ENCODE peak calls at places on chromosomes 16 and 17, in six cellular contexts. One of them, this sample, is unnamed.

GRCh38 chr17:792277-792676 is 10.1 kb downstream of the MRM3 start:
- DNase-seq in GM20000: no peak
- DNase-seq in sigmoid colon: peak
- DNase-seq in M059J: peak
- DNase-seq in fibroblast of the aortic adventitia: no peak
- DNase-seq in stimulated activated CD8-positive, alpha-beta memory T cell treated with anti-CD3 and anti-CD28 coated beads, Interleukin-7, amount 100 ng/mL, for 1 hour: no peak
- DNase-seq in this sample: no peak

GRCh38 chr16:65532218-65532617 is 410.4 kb upstream of the CDH11 start:
- DNase-seq in fibroblast of the aortic adventitia: no peak
- DNase-seq in stimulated activated CD8-positive, alpha-beta memory T cell treated with anti-CD3 and anti-CD28 coated beads, Interleukin-7, amount 100 ng/mL, for 1 hour: no peak
- DNase-seq in sigmoid colon: no peak
- DNase-seq in GM20000: no peak
- DNase-seq in M059J: peak
- DNase-seq in this sample: peak

GRCh38 chr17:59406808-59407381 is 75.4 kb downstream of the YPEL2 start:
- DNase-seq in stimulated activated CD8-positive, alpha-beta memory T cell treated with anti-CD3 and anti-CD28 coated beads, Interleukin-7, amount 100 ng/mL, for 1 hour: no peak
- DNase-seq in sigmoid colon: no peak
- DNase-seq in M059J: peak
- DNase-seq in fibroblast of the aortic adventitia: peak
- DNase-seq in GM20000: no peak
- DNase-seq in this sample: peak

GRCh38 chr16:82344157-82344556 is 174.1 kb upstream of the MPHOSPH6 start:
- DNase-seq in fibroblast of the aortic adventitia: no peak
- DNase-seq in sigmoid colon: no peak
- DNase-seq in stimulated activated CD8-positive, alpha-beta memory T cell treated with anti-CD3 and anti-CD28 coated beads, Interleukin-7, amount 100 ng/mL, for 1 hour: no peak
- DNase-seq in M059J: no peak
- DNase-seq in GM20000: peak
- DNase-seq in this sample: no peak

GRCh38 chr17:73955616-73956015 is 247.9 kb upstream of the RPL38 start:
- DNase-seq in stimulated activated CD8-positive, alpha-beta memory T cell treated with anti-CD3 and anti-CD28 coated beads, Interleukin-7, amount 100 ng/mL, for 1 hour: no peak
- DNase-seq in fibroblast of the aortic adventitia: no peak
- DNase-seq in M059J: no peak
- DNase-seq in sigmoid colon: no peak
- DNase-seq in GM20000: no peak
- DNase-seq in this sample: no peak

GRCh38 chr17:80221401-80221800 is 1.2 kb downstream of the SLC26A11 start:
- DNase-seq in sigmoid colon: no peak
- DNase-seq in M059J: no peak
- DNase-seq in GM20000: no peak
- DNase-seq in stimulated activated CD8-positive, alpha-beta memory T cell treated with anti-CD3 and anti-CD28 coated beads, Interleukin-7, amount 100 ng/mL, for 1 hour: no peak
- DNase-seq in fibroblast of the aortic adventitia: no peak
- DNase-seq in this sample: no peak

GRCh38 chr17:21842332-21843317 is 150.3 kb downstream of the KCNJ18 start:
- DNase-seq in stimulated activated CD8-positive, alpha-beta memory T cell treated with anti-CD3 and anti-CD28 coated beads, Interleukin-7, amount 100 ng/mL, for 1 hour: no peak
- DNase-seq in fibroblast of the aortic adventitia: no peak
- DNase-seq in M059J: no peak
- DNase-seq in sigmoid colon: no peak
- DNase-seq in GM20000: no peak
- DNase-seq in this sample: no peak

GRCh38 chr16:30515275-30515674 is 11.1 kb downstream of the ZNF768 start:
- DNase-seq in GM20000: no peak
- DNase-seq in stimulated activated CD8-positive, alpha-beta memory T cell treated with anti-CD3 and anti-CD28 coated beads, Interleukin-7, amount 100 ng/mL, for 1 hour: no peak
- DNase-seq in sigmoid colon: no peak
- DNase-seq in M059J: no peak
- DNase-seq in fibroblast of the aortic adventitia: no peak
- DNase-seq in this sample: no peak

GRCh38 chr17:82319619-82320062 is 2.2 kb upstream of the CD7 start:
- DNase-seq in fibroblast of the aortic adventitia: no peak
- DNase-seq in M059J: no peak
- DNase-seq in sigmoid colon: no peak
- DNase-seq in stimulated activated CD8-positive, alpha-beta memory T cell treated with anti-CD3 and anti-CD28 coated beads, Interleukin-7, amount 100 ng/mL, for 1 hour: no peak
- DNase-seq in GM20000: no peak
- DNase-seq in this sample: no peak

GRCh38 chr17:50931003-50931878 is 65.1 kb upstream of the TOB1 start:
- DNase-seq in GM20000: peak
- DNase-seq in sigmoid colon: peak
- DNase-seq in stimulated activated CD8-positive, alpha-beta memory T cell treated with anti-CD3 and anti-CD28 coated beads, Interleukin-7, amount 100 ng/mL, for 1 hour: no peak
- DNase-seq in M059J: peak
- DNase-seq in fibroblast of the aortic adventitia: peak
- DNase-seq in this sample: peak

GRCh38 chr16:12434567-12434966 is 369.1 kb downstream of the CPPED1 start:
- DNase-seq in M059J: no peak
- DNase-seq in GM20000: peak
- DNase-seq in sigmoid colon: no peak
- DNase-seq in fibroblast of the aortic adventitia: no peak
- DNase-seq in stimulated activated CD8-positive, alpha-beta memory T cell treated with anti-CD3 and anti-CD28 coated beads, Interleukin-7, amount 100 ng/mL, for 1 hour: no peak
- DNase-seq in this sample: no peak

GRCh38 chr16:23597003-23597756 is 1.1 kb upstream of the NDUFAB1 start:
- DNase-seq in sigmoid colon: peak
- DNase-seq in GM20000: peak
- DNase-seq in M059J: peak
- DNase-seq in fibroblast of the aortic adventitia: no peak
- DNase-seq in stimulated activated CD8-positive, alpha-beta memory T cell treated with anti-CD3 and anti-CD28 coated beads, Interleukin-7, amount 100 ng/mL, for 1 hour: no peak
- DNase-seq in this sample: peak

GRCh38 chr17:80517641-80518040 is 27.0 kb upstream of the RPTOR start:
- DNase-seq in sigmoid colon: no peak
- DNase-seq in M059J: no peak
- DNase-seq in stimulated activated CD8-positive, alpha-beta memory T cell treated with anti-CD3 and anti-CD28 coated beads, Interleukin-7, amount 100 ng/mL, for 1 hour: no peak
- DNase-seq in GM20000: no peak
- DNase-seq in fibroblast of the aortic adventitia: no peak
- DNase-seq in this sample: no peak

GRCh38 chr16:12386076-12386641 is 409.6 kb downstream of the SNX29 start:
- DNase-seq in GM20000: no peak
- DNase-seq in fibroblast of the aortic adventitia: no peak
- DNase-seq in M059J: no peak
- DNase-seq in stimulated activated CD8-positive, alpha-beta memory T cell treated with anti-CD3 and anti-CD28 coated beads, Interleukin-7, amount 100 ng/mL, for 1 hour: no peak
- DNase-seq in sigmoid colon: no peak
- DNase-seq in this sample: no peak

GRCh38 chr16:26335236-26335809 is 643.6 kb downstream of the HS3ST4 start:
- DNase-seq in fibroblast of the aortic adventitia: no peak
- DNase-seq in sigmoid colon: no peak
- DNase-seq in M059J: no peak
- DNase-seq in GM20000: no peak
- DNase-seq in stimulated activated CD8-positive, alpha-beta memory T cell treated with anti-CD3 and anti-CD28 coated beads, Interleukin-7, amount 100 ng/mL, for 1 hour: no peak
- DNase-seq in this sample: no peak

GRCh38 chr17:81935709-81936084 is 1.4 kb downstream of the PYCR1 start:
- DNase-seq in sigmoid colon: no peak
- DNase-seq in fibroblast of the aortic adventitia: no peak
- DNase-seq in GM20000: no peak
- DNase-seq in M059J: no peak
- DNase-seq in stimulated activated CD8-positive, alpha-beta memory T cell treated with anti-CD3 and anti-CD28 coated beads, Interleukin-7, amount 100 ng/mL, for 1 hour: no peak
- DNase-seq in this sample: no peak

GRCh38 chr16:17002557-17002956 is 468.2 kb downstream of the XYLT1 start:
- DNase-seq in M059J: no peak
- DNase-seq in GM20000: no peak
- DNase-seq in stimulated activated CD8-positive, alpha-beta memory T cell treated with anti-CD3 and anti-CD28 coated beads, Interleukin-7, amount 100 ng/mL, for 1 hour: no peak
- DNase-seq in fibroblast of the aortic adventitia: no peak
- DNase-seq in sigmoid colon: no peak
- DNase-seq in this sample: no peak

GRCh38 chr17:58312021-58312630 is 16.5 kb downstream of the TSPOAP1 start:
- DNase-seq in GM20000: no peak
- DNase-seq in sigmoid colon: peak
- DNase-seq in stimulated activated CD8-positive, alpha-beta memory T cell treated with anti-CD3 and anti-CD28 coated beads, Interleukin-7, amount 100 ng/mL, for 1 hour: no peak
- DNase-seq in M059J: no peak
- DNase-seq in fibroblast of the aortic adventitia: no peak
- DNase-seq in this sample: no peak

GRCh38 chr17:80456465-80457235 is 19.8 kb downstream of the NPTX1 start:
- DNase-seq in sigmoid colon: peak
- DNase-seq in M059J: no peak
- DNase-seq in fibroblast of the aortic adventitia: peak
- DNase-seq in stimulated activated CD8-positive, alpha-beta memory T cell treated with anti-CD3 and anti-CD28 coated beads, Interleukin-7, amount 100 ng/mL, for 1 hour: no peak
- DNase-seq in GM20000: no peak
- DNase-seq in this sample: no peak

GRCh38 chr16:51637744-51638100 is 486.7 kb upstream of the SALL1 start:
- DNase-seq in fibroblast of the aortic adventitia: peak
- DNase-seq in stimulated activated CD8-positive, alpha-beta memory T cell treated with anti-CD3 and anti-CD28 coated beads, Interleukin-7, amount 100 ng/mL, for 1 hour: no peak
- DNase-seq in GM20000: no peak
- DNase-seq in M059J: peak
- DNase-seq in sigmoid colon: no peak
- DNase-seq in this sample: peak

GRCh38 chr16:85056211-85056748 is 28.7 kb downstream of the KIAA0513 start:
- DNase-seq in GM20000: no peak
- DNase-seq in stimulated activated CD8-positive, alpha-beta memory T cell treated with anti-CD3 and anti-CD28 coated beads, Interleukin-7, amount 100 ng/mL, for 1 hour: no peak
- DNase-seq in fibroblast of the aortic adventitia: peak
- DNase-seq in M059J: peak
- DNase-seq in sigmoid colon: no peak
- DNase-seq in this sample: no peak

GRCh38 chr17:49676276-49676868 is 1.5 kb downstream of the SPOP start:
- DNase-seq in GM20000: peak
- DNase-seq in stimulated activated CD8-positive, alpha-beta memory T cell treated with anti-CD3 and anti-CD28 coated beads, Interleukin-7, amount 100 ng/mL, for 1 hour: no peak
- DNase-seq in M059J: peak
- DNase-seq in fibroblast of the aortic adventitia: peak
- DNase-seq in sigmoid colon: no peak
- DNase-seq in this sample: peak

GRCh38 chr16:74667215-74667765 is 613 bp upstream of the RFWD3 start:
- DNase-seq in sigmoid colon: peak
- DNase-seq in fibroblast of the aortic adventitia: peak
- DNase-seq in stimulated activated CD8-positive, alpha-beta memory T cell treated with anti-CD3 and anti-CD28 coated beads, Interleukin-7, amount 100 ng/mL, for 1 hour: peak
- DNase-seq in M059J: peak
- DNase-seq in GM20000: peak
- DNase-seq in this sample: peak

GRCh38 chr16:79247386-79247785 is 353.2 kb downstream of the MAF start:
- DNase-seq in fibroblast of the aortic adventitia: no peak
- DNase-seq in stimulated activated CD8-positive, alpha-beta memory T cell treated with anti-CD3 and anti-CD28 coated beads, Interleukin-7, amount 100 ng/mL, for 1 hour: no peak
- DNase-seq in M059J: no peak
- DNase-seq in GM20000: no peak
- DNase-seq in sigmoid colon: no peak
- DNase-seq in this sample: no peak

GRCh38 chr17:43169561-43170139 is 1.4 kb upstream of the NBR1 start:
- DNase-seq in stimulated activated CD8-positive, alpha-beta memory T cell treated with anti-CD3 and anti-CD28 coated beads, Interleukin-7, amount 100 ng/mL, for 1 hour: no peak
- DNase-seq in GM20000: peak
- DNase-seq in sigmoid colon: peak
- DNase-seq in M059J: peak
- DNase-seq in fibroblast of the aortic adventitia: peak
- DNase-seq in this sample: peak

GRCh38 chr17:6894206-6894528 is 62.6 kb upstream of the TEKT1 start:
- DNase-seq in sigmoid colon: no peak
- DNase-seq in fibroblast of the aortic adventitia: peak
- DNase-seq in stimulated activated CD8-positive, alpha-beta memory T cell treated with anti-CD3 and anti-CD28 coated beads, Interleukin-7, amount 100 ng/mL, for 1 hour: no peak
- DNase-seq in GM20000: no peak
- DNase-seq in M059J: no peak
- DNase-seq in this sample: no peak

GRCh38 chr17:47719411-47720152 is 13.5 kb upstream of the TBX21 start:
- DNase-seq in stimulated activated CD8-positive, alpha-beta memory T cell treated with anti-CD3 and anti-CD28 coated beads, Interleukin-7, amount 100 ng/mL, for 1 hour: no peak
- DNase-seq in GM20000: no peak
- DNase-seq in M059J: peak
- DNase-seq in sigmoid colon: no peak
- DNase-seq in fibroblast of the aortic adventitia: peak
- DNase-seq in this sample: peak

GRCh38 chr16:3020604-3021448 is 658 bp downstream of the TNFRSF12A start:
- DNase-seq in M059J: peak
- DNase-seq in sigmoid colon: peak
- DNase-seq in fibroblast of the aortic adventitia: peak
- DNase-seq in GM20000: no peak
- DNase-seq in stimulated activated CD8-positive, alpha-beta memory T cell treated with anti-CD3 and anti-CD28 coated beads, Interleukin-7, amount 100 ng/mL, for 1 hour: peak
- DNase-seq in this sample: peak

GRCh38 chr16:60001523-60001922 is 1267.4 kb upstream of the GOT2 start:
- DNase-seq in GM20000: no peak
- DNase-seq in sigmoid colon: no peak
- DNase-seq in stimulated activated CD8-positive, alpha-beta memory T cell treated with anti-CD3 and anti-CD28 coated beads, Interleukin-7, amount 100 ng/mL, for 1 hour: no peak
- DNase-seq in M059J: no peak
- DNase-seq in fibroblast of the aortic adventitia: no peak
- DNase-seq in this sample: no peak

GRCh38 chr17:82967268-82968032 is 112.0 kb upstream of the METRNL start:
- DNase-seq in fibroblast of the aortic adventitia: no peak
- DNase-seq in GM20000: no peak
- DNase-seq in M059J: no peak
- DNase-seq in stimulated activated CD8-positive, alpha-beta memory T cell treated with anti-CD3 and anti-CD28 coated beads, Interleukin-7, amount 100 ng/mL, for 1 hour: no peak
- DNase-seq in sigmoid colon: no peak
- DNase-seq in this sample: no peak

GRCh38 chr17:50212121-50212843 is 10.9 kb upstream of the COL1A1 start:
- DNase-seq in fibroblast of the aortic adventitia: peak
- DNase-seq in stimulated activated CD8-positive, alpha-beta memory T cell treated with anti-CD3 and anti-CD28 coated beads, Interleukin-7, amount 100 ng/mL, for 1 hour: no peak
- DNase-seq in sigmoid colon: peak
- DNase-seq in M059J: peak
- DNase-seq in GM20000: no peak
- DNase-seq in this sample: peak

GRCh38 chr16:7835032-7835431 is 502.4 kb downstream of the RBFOX1 start:
- DNase-seq in GM20000: no peak
- DNase-seq in sigmoid colon: no peak
- DNase-seq in stimulated activated CD8-positive, alpha-beta memory T cell treated with anti-CD3 and anti-CD28 coated beads, Interleukin-7, amount 100 ng/mL, for 1 hour: no peak
- DNase-seq in M059J: no peak
- DNase-seq in fibroblast of the aortic adventitia: no peak
- DNase-seq in this sample: no peak

GRCh38 chr17:51119415-51120356 is 982 bp downstream of the SPAG9 start:
- DNase-seq in GM20000: peak
- DNase-seq in fibroblast of the aortic adventitia: peak
- DNase-seq in sigmoid colon: peak
- DNase-seq in M059J: peak
- DNase-seq in stimulated activated CD8-positive, alpha-beta memory T cell treated with anti-CD3 and anti-CD28 coated beads, Interleukin-7, amount 100 ng/mL, for 1 hour: no peak
- DNase-seq in this sample: peak

GRCh38 chr17:50105811-50106210 is 10.7 kb downstream of the PDK2 start:
- DNase-seq in stimulated activated CD8-positive, alpha-beta memory T cell treated with anti-CD3 and anti-CD28 coated beads, Interleukin-7, amount 100 ng/mL, for 1 hour: no peak
- DNase-seq in M059J: no peak
- DNase-seq in fibroblast of the aortic adventitia: no peak
- DNase-seq in sigmoid colon: no peak
- DNase-seq in GM20000: no peak
- DNase-seq in this sample: no peak

GRCh38 chr16:25494292-25494691 is 197.5 kb upstream of the HS3ST4 start:
- DNase-seq in M059J: peak
- DNase-seq in stimulated activated CD8-positive, alpha-beta memory T cell treated with anti-CD3 and anti-CD28 coated beads, Interleukin-7, amount 100 ng/mL, for 1 hour: no peak
- DNase-seq in fibroblast of the aortic adventitia: no peak
- DNase-seq in GM20000: no peak
- DNase-seq in sigmoid colon: no peak
- DNase-seq in this sample: no peak

GRCh38 chr17:142102-142661 is 4.8 kb downstream of the SCGB1C2 start:
- DNase-seq in M059J: peak
- DNase-seq in sigmoid colon: peak
- DNase-seq in stimulated activated CD8-positive, alpha-beta memory T cell treated with anti-CD3 and anti-CD28 coated beads, Interleukin-7, amount 100 ng/mL, for 1 hour: no peak
- DNase-seq in fibroblast of the aortic adventitia: peak
- DNase-seq in GM20000: no peak
- DNase-seq in this sample: peak

This sample was measured in RPMI7951.